ENCODE peak calls at places on chromosomes 7 and 10, in nine cellular contexts. W is neural progenitor cell, T is IMR-90, I is right lobe of liver, M is lower lobe of right lung, Y is endothelial cell of umbilical vein, L is psoas muscle, F is HepG2, V is stomach. H is an unnamed sample. For H3K4me1, the result is how much of the 10 kb centered on the place peaks cover.

GRCh38 chr10:86221442-86222335 is 144.9 kb downstream of the GRID1 start:
- DNase-seq in I (no peak), F (no peak), W (peak), V (no peak), L (no peak), T (no peak), Y (no peak), M (no peak), H (no peak)

GRCh38 chr7:8190121-8190895 is 71.7 kb downstream of the ICA1 start:
- DNase-seq in V (peak), Y (peak), W (peak), L (no peak), I (no peak), M (no peak), F (peak), T (peak), H (no peak)

GRCh38 chr10:117424789-117425649 is 49.8 kb upstream of the PDZD8 start:
- DNase-seq in M (no peak), I (no peak), W (peak), L (no peak), Y (no peak), V (no peak), T (no peak), F (peak), H (no peak)

GRCh38 chr7:117281562-117281961 is 41.3 kb downstream of the WNT2 start:
- DNase-seq in M (no peak), I (no peak), F (no peak), Y (no peak), T (no peak), L (no peak), W (no peak), V (no peak), H (no peak)

GRCh38 chr10:5618829-5619228 is 47.6 kb downstream of the ASB13 start:
- DNase-seq in M (peak), V (no peak), I (no peak), Y (no peak), W (no peak), T (no peak), F (no peak), L (peak), H (peak)

GRCh38 chr7:38502289-38502688 is 128.9 kb downstream of the AMPH start:
- DNase-seq in I (no peak), Y (no peak), M (no peak), L (no peak), W (no peak), F (no peak), T (no peak), V (no peak), H (no peak)

GRCh38 chr7:129479831-129480230 is 22.5 kb upstream of the SMKR1 start:
- DNase-seq in Y (no peak), T (no peak), F (no peak), V (no peak), I (no peak), L (no peak), M (no peak), W (no peak), H (no peak)

GRCh38 chr7:138943061-138943460 is 38.1 kb downstream of the KIAA1549 start:
- DNase-seq in I (no peak), Y (no peak), L (no peak), M (no peak), F (no peak), V (no peak), W (no peak), T (no peak), H (no peak)

GRCh38 chr10:103763374-103764202 is 91.8 kb downstream of the SH3PXD2A start:
- DNase-seq in I (no peak), M (no peak), V (no peak), T (peak), Y (peak), W (no peak), L (no peak), F (no peak), H (no peak)

GRCh38 chr7:12317675-12318074 is 86.0 kb downstream of the VWDE start:
- DNase-seq in W (no peak), T (no peak), M (no peak), L (no peak), V (no peak), Y (no peak), F (no peak), I (no peak), H (no peak)

GRCh38 chr7:79334841-79335240 is 118.6 kb downstream of the MAGI2 start:
- DNase-seq in L (no peak), M (no peak), T (peak), V (no peak), F (no peak), Y (no peak), W (no peak), I (no peak), H (no peak)

GRCh38 chr10:104061196-104061595 is 24.5 kb downstream of the COL17A1 start:
- DNase-seq in V (no peak), M (no peak), T (no peak), Y (no peak), F (no peak), L (no peak), W (no peak), I (no peak), H (no peak)

GRCh38 chr10:71288461-71288860 is 30.6 kb upstream of the SLC29A3 start:
- DNase-seq in M (peak), V (no peak), Y (no peak), I (no peak), W (no peak), F (no peak), L (peak), T (no peak), H (no peak)
- H3K4me1 ChIP-seq in M (under half), V (under half), Y (under half), I (under half), W (under half), F (under half), L (under half), T (under half), H (under half)

DNA sequence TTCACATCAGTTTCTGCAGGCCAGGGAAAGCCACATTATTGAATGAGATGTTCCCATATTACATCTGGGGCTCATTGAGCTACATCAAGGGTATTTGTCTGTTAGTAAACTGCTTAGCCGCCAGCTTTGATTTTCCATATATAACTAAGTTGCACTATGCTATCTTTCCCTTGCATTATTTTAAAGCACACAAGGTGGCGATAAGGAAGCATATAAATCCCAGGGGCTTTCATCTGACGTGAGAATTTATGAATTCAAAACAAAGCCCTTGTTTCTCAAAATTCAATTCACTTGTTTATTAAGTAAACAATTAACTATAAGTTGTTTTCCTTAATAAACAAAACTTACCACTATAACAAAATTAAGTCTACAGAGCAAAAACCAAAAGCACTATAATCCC is 334.1 kb upstream of the TPK1 start:
- DNase-seq in F (no peak), I (no peak), M (no peak), V (no peak), Y (no peak), L (no peak), T (no peak), W (no peak), H (no peak)
- TF ChIP-seq CTCF in F (no peak), I (no peak), M (no peak), V (no peak), Y (no peak), L (no peak), T (no peak), W (peak), H (no peak)

DNA sequence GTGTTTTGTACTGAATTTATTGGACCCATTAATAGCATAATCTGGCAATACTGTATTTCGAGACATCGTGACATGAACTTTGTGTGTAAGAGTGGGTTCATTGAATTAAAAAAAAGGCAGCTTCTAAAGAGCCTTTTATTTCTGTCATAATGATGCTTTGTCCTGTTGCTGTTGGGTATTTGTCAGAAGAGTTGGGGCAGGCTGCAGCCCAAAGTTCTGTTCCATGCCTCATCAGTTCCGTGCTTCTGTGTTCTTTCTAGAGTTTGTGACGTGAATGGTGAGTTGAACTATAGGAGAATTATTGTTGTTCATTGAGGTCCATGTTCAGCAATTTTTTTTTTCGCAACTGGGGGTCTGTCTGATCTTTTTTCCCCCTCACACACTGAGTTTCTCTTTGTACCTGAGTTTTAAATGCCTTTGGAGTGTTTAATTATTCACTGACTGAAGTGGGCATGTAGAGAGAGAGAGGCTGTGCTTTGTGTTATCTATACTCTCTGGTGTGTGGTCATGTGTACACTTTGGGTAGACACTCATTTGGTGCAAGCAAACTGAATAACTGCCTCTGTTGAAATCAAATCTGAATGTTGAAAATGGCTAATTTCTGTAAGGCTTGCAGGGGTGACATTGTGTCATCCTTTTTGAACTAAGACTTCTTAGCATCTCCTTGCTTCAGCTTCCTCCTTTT is 69.8 kb downstream of the ADD3 start:
- DNase-seq in I (no peak), W (no peak), V (no peak), L (no peak), M (no peak), F (peak), Y (no peak), T (no peak), H (no peak)
- H3K4me1 ChIP-seq in I (under half), W (under half), V (under half), L (half or more), M (half or more), F (half or more), Y (half or more), T (under half), H (half or more)

GRCh38 chr7:34165927-34166550 is 260.7 kb downstream of the BMPER start:
- DNase-seq in Y (peak), M (no peak), L (no peak), I (no peak), W (peak), T (peak), V (no peak), F (peak), H (peak)
- TF ChIP-seq CTCF in Y (peak), M (peak), L (peak), I (peak), W (peak), T (peak), V (peak), F (peak), H (peak)

GRCh38 chr7:4737300-4737699 is 38.1 kb upstream of the AP5Z1 start:
- DNase-seq in T (no peak), Y (no peak), W (no peak), L (no peak), V (no peak), M (no peak), I (no peak), F (no peak), H (no peak)
- H3K4me1 ChIP-seq in T (under half), Y (under half), W (under half), L (under half), V (under half), M (under half), I (under half), F (half or more), H (under half)

GRCh38 chr7:34759477-34760125 is 101.6 kb downstream of the NPSR1 start:
- DNase-seq in I (no peak), T (peak), F (peak), Y (peak), M (no peak), L (no peak), V (no peak), W (peak), H (peak)
- TF ChIP-seq CTCF in I (peak), T (peak), F (peak), Y (peak), M (peak), L (peak), V (no peak), W (peak), H (peak)

DNA sequence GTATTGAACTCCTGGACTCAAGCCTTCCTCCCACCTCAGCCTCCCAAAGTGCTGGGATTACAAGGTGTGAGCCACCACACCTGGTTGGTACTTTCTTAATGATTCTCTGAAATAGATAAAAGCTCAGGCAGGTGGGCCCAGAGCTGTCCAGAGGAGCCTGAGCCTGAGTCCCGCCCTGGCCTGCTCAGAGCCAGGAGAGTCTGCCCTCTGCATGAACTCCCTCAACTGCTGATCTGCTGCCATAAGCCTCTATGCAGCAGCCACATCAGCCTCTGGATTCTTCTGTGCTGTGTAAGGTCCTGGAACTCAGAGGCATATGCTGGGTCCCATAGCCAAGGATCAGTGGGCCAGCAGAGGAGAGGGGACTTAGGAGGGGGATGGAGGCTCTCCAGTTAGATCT is 23.1 kb upstream of the DDIT4 start:
- DNase-seq in V (peak), T (peak), W (no peak), I (peak), L (peak), Y (peak), M (no peak), F (no peak), H (no peak)
- H3K4me1 ChIP-seq in V (half or more), T (under half), W (under half), I (under half), L (half or more), Y (under half), M (half or more), F (half or more), H (under half)

GRCh38 chr10:14185501-14186045 is 145.2 kb downstream of the FRMD4A start:
- DNase-seq in L (no peak), W (peak), T (peak), F (peak), Y (peak), M (no peak), I (no peak), V (no peak), H (peak)
- TF ChIP-seq CTCF in L (no peak), W (peak), T (no peak), F (no peak), Y (no peak), M (no peak), I (no peak), V (no peak), H (no peak)